ENCODE peak calls at places on chromosomes 2 and 18, in five cellular contexts. Z is uterus, A is tibial artery, G is WERI-Rb-1, O is GM23248. S is an unnamed sample.

GRCh38 chr2:205976120-205976814 is 109.7 kb downstream of the INO80D start:
- DNase-seq in A (no peak), G (no peak), Z (no peak), O (no peak), S (no peak)

GRCh38 chr18:6645246-6645645 is 84.3 kb upstream of the ARHGAP28 start:
- DNase-seq in G (no peak), Z (no peak), O (no peak), A (no peak), S (no peak)

GRCh38 chr2:73823916-73824523 is 4.7 kb upstream of the STAMBP start:
- DNase-seq in G (peak), A (no peak), O (peak), Z (no peak), S (no peak)

GRCh38 chr2:1674276-1674675 is 70.0 kb downstream of the PXDN start:
- DNase-seq in O (no peak), A (no peak), G (no peak), Z (no peak), S (no peak)

GRCh38 chr18:79402977-79403722 is 7.4 kb downstream of the NFATC1 start:
- DNase-seq in G (no peak), A (peak), O (peak), Z (peak), S (peak)

GRCh38 chr2:171319164-171319810 is 114.5 kb downstream of the METTL8 start:
- DNase-seq in Z (no peak), A (no peak), G (no peak), O (peak), S (no peak)

GRCh38 chr2:37881397-37881796 is 43.7 kb upstream of the RMDN2 start:
- DNase-seq in A (no peak), Z (no peak), O (no peak), G (no peak), S (no peak)

GRCh38 chr2:221818569-221818968 is 246.5 kb upstream of the EPHA4 start:
- DNase-seq in A (no peak), G (no peak), O (no peak), Z (no peak), S (no peak)

GRCh38 chr2:230898661-230899091 is 26.4 kb downstream of the GPR55 start:
- DNase-seq in Z (peak), O (no peak), A (no peak), G (no peak), S (peak)

GRCh38 chr2:146532748-146533147 is 1312.1 kb upstream of the ACVR2A start:
- DNase-seq in Z (no peak), O (no peak), G (peak), A (no peak), S (no peak)

GRCh38 chr2:26043862-26044736 is 10.2 kb downstream of the RAB10 start:
- DNase-seq in G (no peak), A (peak), Z (no peak), O (peak), S (no peak)

GRCh38 chr2:26528870-26529269 is 50.9 kb upstream of the OTOF start:
- DNase-seq in Z (peak), A (no peak), G (no peak), O (no peak), S (no peak)

GRCh38 chr2:170258382-170258781 is 80.4 kb downstream of the MYO3B start:
- DNase-seq in Z (no peak), G (no peak), O (peak), A (no peak), S (no peak)

GRCh38 chr2:18824317-18824716 is 234.9 kb upstream of the NT5C1B start:
- DNase-seq in G (no peak), Z (no peak), O (no peak), A (no peak), S (no peak)

GRCh38 chr2:102063948-102064678 is 72.4 kb downstream of the IL1R2 start:
- DNase-seq in A (peak), O (peak), G (no peak), Z (peak), S (peak)

GRCh38 chr2:232237460-232237859 is 141.1 kb upstream of the ALPP start:
- DNase-seq in O (no peak), G (no peak), Z (no peak), A (no peak), S (no peak)

GRCh38 chr2:118417417-118418125 is 329.3 kb downstream of the INSIG2 start:
- DNase-seq in O (peak), Z (no peak), G (no peak), A (no peak), S (no peak)

GRCh38 chr18:72674710-72675109 is 130.6 kb upstream of the CBLN2 start:
- DNase-seq in A (no peak), G (peak), Z (no peak), O (peak), S (no peak)

GRCh38 chr2:161979490-161979889 is 94.5 kb downstream of the DPP4 start:
- DNase-seq in G (no peak), Z (no peak), O (no peak), A (no peak), S (no peak)

GRCh38 chr2:186949716-186950256 is 100.8 kb upstream of the ZSWIM2 start:
- DNase-seq in Z (no peak), G (no peak), O (no peak), A (peak), S (no peak)

GRCh38 chr2:186947516-186947915 is 98.5 kb upstream of the ZSWIM2 start:
- DNase-seq in Z (no peak), A (no peak), O (no peak), G (no peak), S (no peak)

GRCh38 chr2:186946896-186947467 is 98.0 kb upstream of the ZSWIM2 start:
- DNase-seq in Z (no peak), G (no peak), O (no peak), A (no peak), S (no peak)

GRCh38 chr2:186950694-186951093 is 101.7 kb upstream of the ZSWIM2 start:
- DNase-seq in A (no peak), Z (no peak), O (peak), G (no peak), S (no peak)
- H3K27ac ChIP-seq in A (no peak), Z (no peak), O (no peak), G (no peak), S (no peak)

GRCh38 chr2:234240917-234241316 is 190.4 kb downstream of the SPP2 start:
- DNase-seq in Z (no peak), G (no peak), A (no peak), O (peak), S (no peak)
- H3K27ac ChIP-seq in Z (no peak), G (no peak), A (no peak), O (peak), S (no peak)

GRCh38 chr2:85811173-85811849 is 57.5 kb downstream of the ATOH8 start:
- DNase-seq in A (peak), G (no peak), O (peak), Z (peak), S (peak)
- H3K27ac ChIP-seq in A (peak), G (peak), O (peak), Z (peak), S (peak)

DNA sequence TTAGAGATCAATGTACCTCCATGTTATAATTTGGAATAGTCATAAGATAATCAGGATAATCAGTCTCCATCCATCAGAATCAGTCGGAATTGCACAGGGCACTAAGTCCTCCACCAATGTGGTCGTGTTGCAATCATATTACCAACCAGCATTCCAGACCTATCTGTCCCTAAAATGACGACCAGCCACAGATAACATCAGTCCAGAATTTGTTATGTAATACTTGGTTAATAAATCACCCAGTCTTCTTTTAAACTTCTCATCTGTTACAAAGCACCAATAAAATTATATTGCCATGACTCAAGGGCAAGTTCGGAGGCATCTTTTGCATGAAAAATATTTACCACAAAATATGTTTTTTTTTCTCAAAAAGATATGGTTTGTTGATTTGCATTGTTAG is 29.4 kb downstream of the PIEZO2 start:
- DNase-seq in G (no peak), Z (no peak), O (peak), A (no peak), S (no peak)
- H3K27ac ChIP-seq in G (no peak), Z (no peak), O (no peak), A (no peak), S (no peak)

DNA sequence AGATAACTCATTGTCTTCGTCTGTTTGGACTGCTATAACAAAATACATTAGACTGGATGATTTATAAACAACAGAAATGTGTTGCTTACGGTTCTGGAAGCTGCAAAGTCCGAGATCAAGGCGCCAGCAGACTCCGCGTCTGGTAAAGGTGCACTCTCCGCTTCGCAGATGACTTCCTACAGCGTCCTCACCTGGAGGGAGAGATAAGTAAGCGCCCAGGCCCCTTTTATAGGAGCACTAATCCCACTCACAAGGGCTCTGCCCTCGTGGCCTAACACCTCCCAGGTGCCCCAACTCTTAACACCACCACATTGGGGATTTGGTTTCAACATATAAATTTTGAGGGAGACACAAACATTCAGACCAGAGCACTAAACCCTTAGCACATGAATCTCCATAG is 51.3 kb downstream of the SERTAD2 start:
- DNase-seq in A (no peak), G (no peak), Z (no peak), O (no peak), S (no peak)
- H3K27ac ChIP-seq in A (no peak), G (no peak), Z (no peak), O (no peak), S (no peak)